ENCODE peak calls at places on chromosomes 3 and 15, in seven cellular contexts. R, S, A, Y, Q, O and J are unnamed samples.
A peak's percentile ranks its signal among the peaks of the same experiment; 100 is the strongest.

GRCh38 chr3:65837604-65838003 is 201.1 kb downstream of the MAGI1 start:
- ATAC-seq in Y (no peak), O (no peak), A (no peak), S (no peak), Q (no peak), R (no peak), J (no peak)

GRCh38 chr3:148698190-148698806 is 595 bp downstream of the AGTR1 start:
- ATAC-seq in Y (peak; percentile 15), Q (no peak), O (peak; percentile 44), A (no peak), R (peak; percentile 54), S (peak; percentile 41), J (no peak)

GRCh38 chr15:41865490-41866055 is 26.9 kb downstream of the PLA2G4B start:
- ATAC-seq in Q (no peak), O (no peak), Y (no peak), S (no peak), A (no peak), R (no peak), J (no peak)

GRCh38 chr15:90826886-90827435 is 41.4 kb upstream of the FURIN start:
- ATAC-seq in O (no peak), S (no peak), Q (no peak), A (no peak), R (no peak), Y (no peak), J (no peak)

GRCh38 chr15:98855815-98856539 is 151.6 kb downstream of the PGPEP1L start:
- ATAC-seq in S (no peak), O (no peak), A (no peak), Q (no peak), Y (no peak), R (peak; percentile 1), J (no peak)

GRCh38 chr3:45273681-45274515 is 47.8 kb upstream of the TMEM158 start:
- ATAC-seq in A (no peak), O (no peak), Q (no peak), Y (peak; percentile 49), S (no peak), R (no peak), J (no peak)

GRCh38 chr15:24772709-24773373 is 97.3 kb downstream of the NPAP1 start:
- ATAC-seq in S (peak; percentile 99), O (peak; percentile 92), Y (peak; percentile 30), R (no peak), A (peak; percentile 99), Q (no peak), J (peak; percentile 71)

GRCh38 chr3:164640586-164640985 is 437.7 kb downstream of the SI start:
- ATAC-seq in R (no peak), O (peak; percentile 71), S (no peak), Q (no peak), Y (no peak), A (no peak), J (no peak)

GRCh38 chr3:16825617-16826204 is 59.0 kb upstream of the PLCL2 start:
- ATAC-seq in R (no peak), Q (no peak), O (no peak), Y (no peak), S (no peak), A (peak; percentile 18), J (no peak)

GRCh38 chr3:118977671-118978392 is 56.8 kb downstream of the IGSF11 start:
- ATAC-seq in R (no peak), S (no peak), Q (no peak), A (no peak), Y (peak; percentile 46), O (no peak), J (no peak)

GRCh38 chr15:79863886-79864285 is 32.9 kb downstream of the MTHFS start:
- ATAC-seq in R (no peak), Q (no peak), S (no peak), A (no peak), O (no peak), Y (no peak), J (no peak)

GRCh38 chr3:188229726-188230125 is 75.8 kb downstream of the LPP start:
- ATAC-seq in S (no peak), O (no peak), Q (no peak), Y (no peak), R (no peak), A (no peak), J (no peak)

GRCh38 chr3:102195198-102195948 is 239.4 kb upstream of the ZPLD1 start:
- ATAC-seq in Y (peak; percentile 89), S (peak; percentile 92), O (peak; percentile 90), R (peak; percentile 59), A (peak; percentile 77), Q (peak; percentile 63), J (no peak)

GRCh38 chr15:63211549-63211948 is 22.1 kb downstream of the RAB8B start:
- ATAC-seq in R (no peak), O (no peak), Q (no peak), S (no peak), A (no peak), Y (no peak), J (no peak)

GRCh38 chr3:101836907-101837598 is 12.3 kb upstream of the NFKBIZ start:
- ATAC-seq in O (peak; percentile 46), S (peak; percentile 94), Y (no peak), R (no peak), A (peak; percentile 48), Q (no peak), J (peak; percentile 77)

DNA sequence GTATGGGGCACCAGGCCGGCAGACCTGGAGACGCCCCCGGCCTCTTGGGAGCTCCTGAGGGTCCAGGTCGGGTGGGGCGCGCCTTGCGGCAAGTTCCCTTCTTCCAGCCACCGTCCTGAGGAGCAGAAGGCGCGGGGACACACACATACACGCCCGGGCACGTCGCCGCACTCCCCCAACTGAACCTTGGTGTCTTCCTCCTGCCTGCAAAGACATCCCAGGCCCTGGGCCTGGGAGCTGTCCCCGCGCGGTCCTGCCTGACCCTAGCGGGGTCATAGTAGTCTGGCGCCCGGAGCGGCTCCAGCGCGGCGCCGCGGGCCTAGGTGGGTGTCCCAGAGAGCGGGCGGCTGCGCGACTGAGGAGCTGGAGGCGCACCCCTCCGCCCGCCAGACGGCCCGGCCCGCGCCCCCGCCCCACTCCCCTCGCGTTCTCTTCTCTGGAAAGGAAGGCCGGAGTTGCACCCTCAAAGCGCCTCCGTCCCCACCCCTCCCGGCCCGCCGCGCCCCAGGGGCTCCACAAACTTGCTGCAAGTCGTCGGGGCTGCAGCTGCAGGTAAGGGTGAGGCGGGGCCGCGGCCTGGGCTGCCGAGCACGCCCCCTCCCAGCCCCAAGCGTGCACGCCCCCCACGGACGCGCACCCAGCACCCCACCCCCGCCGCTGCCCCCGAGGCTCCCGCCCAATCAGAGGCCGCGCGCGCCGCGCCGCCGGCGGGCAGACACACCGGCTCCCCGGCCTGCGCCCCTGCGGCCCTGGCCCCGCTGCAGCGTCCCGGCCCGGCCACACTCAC is 186.0 kb upstream of the LINGO1 start:
- ATAC-seq in O (no peak), Y (no peak), S (no peak), R (no peak), Q (peak; percentile 9), A (no peak), J (no peak)
- TF ChIP-seq POLR2A in O (no peak), Y (no peak), S (no peak), R (no peak), Q (no peak), A (no peak), J (no peak)

GRCh38 chr3:141557961-141558706 is 71.3 kb downstream of the RASA2 start:
- ATAC-seq in Q (no peak), S (no peak), R (no peak), A (no peak), O (no peak), Y (no peak), J (no peak)

GRCh38 chr3:141556034-141556433 is 69.2 kb downstream of the RASA2 start:
- ATAC-seq in A (no peak), Q (no peak), Y (no peak), R (no peak), S (no peak), O (no peak), J (no peak)

GRCh38 chr3:141561426-141562034 is 74.7 kb downstream of the RASA2 start:
- ATAC-seq in R (peak; percentile 55), A (no peak), S (peak; percentile 53), Y (no peak), O (peak; percentile 73), Q (no peak), J (no peak)
- TF ChIP-seq POLR2A in R (no peak), A (no peak), S (no peak), Y (no peak), O (no peak), Q (no peak), J (no peak)

DNA sequence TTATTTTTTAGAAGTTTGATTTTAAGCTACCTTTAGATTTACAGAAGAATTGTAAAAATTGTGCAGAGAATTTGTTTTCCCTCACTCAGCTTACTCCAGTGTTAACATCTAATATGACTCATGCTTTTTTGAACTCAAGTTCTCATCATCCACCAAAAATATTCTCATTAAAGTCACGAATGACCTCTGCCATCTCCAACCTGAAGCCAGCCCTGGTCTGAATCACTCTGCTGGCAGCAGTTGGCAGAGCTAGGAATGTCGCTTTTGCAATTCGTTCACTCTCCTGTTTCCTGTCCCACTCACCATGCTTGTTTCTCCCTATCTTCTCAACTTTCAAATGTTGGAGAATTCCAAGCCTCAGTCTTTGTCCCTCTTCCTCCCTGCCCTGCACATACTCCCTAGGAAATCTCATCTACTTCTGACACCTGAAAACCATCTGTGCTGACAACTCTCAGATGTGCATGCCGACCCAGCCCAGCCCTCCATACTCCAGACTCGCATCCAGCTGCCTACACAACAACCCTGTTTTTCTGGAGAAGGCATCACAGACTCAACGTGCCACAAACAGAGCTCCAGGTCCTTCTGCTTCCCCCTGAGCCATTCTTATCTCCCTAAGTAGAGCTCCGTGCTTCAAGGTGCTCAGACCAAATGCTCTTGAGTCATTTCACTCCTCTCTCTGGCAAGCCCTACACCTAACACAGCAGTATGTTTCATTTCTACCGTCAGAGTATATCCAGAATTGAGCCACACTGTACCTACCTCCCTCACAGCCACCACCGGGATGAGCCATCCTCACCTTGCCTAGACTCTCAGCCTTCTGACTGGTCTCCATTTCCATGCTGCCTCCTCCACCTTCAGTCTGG is 24.9 kb downstream of the PRR23E start:
- ATAC-seq in O (no peak), R (peak; percentile 60), Q (peak; percentile 25), A (no peak), Y (no peak), S (no peak), J (no peak)
- TF ChIP-seq POLR2A in O (no peak), R (no peak), Q (no peak), A (no peak), Y (no peak), S (no peak), J (no peak)

GRCh38 chr3:141844812-141845211 is 31.6 kb upstream of the ATP1B3 start:
- ATAC-seq in A (no peak), Y (no peak), Q (no peak), O (no peak), R (no peak), S (no peak), J (no peak)

GRCh38 chr3:141845407-141846049 is 30.9 kb upstream of the ATP1B3 start:
- ATAC-seq in Q (peak; percentile 36), A (no peak), O (no peak), Y (no peak), R (peak; percentile 33), S (no peak), J (no peak)

GRCh38 chr3:141849056-141849814 is 27.2 kb upstream of the ATP1B3 start:
- ATAC-seq in A (no peak), R (no peak), Q (no peak), Y (peak; percentile 16), O (no peak), S (no peak), J (no peak)

GRCh38 chr3:141844108-141844507 is 32.3 kb upstream of the ATP1B3 start:
- ATAC-seq in O (no peak), R (no peak), Q (no peak), Y (no peak), S (no peak), A (no peak), J (no peak)

DNA sequence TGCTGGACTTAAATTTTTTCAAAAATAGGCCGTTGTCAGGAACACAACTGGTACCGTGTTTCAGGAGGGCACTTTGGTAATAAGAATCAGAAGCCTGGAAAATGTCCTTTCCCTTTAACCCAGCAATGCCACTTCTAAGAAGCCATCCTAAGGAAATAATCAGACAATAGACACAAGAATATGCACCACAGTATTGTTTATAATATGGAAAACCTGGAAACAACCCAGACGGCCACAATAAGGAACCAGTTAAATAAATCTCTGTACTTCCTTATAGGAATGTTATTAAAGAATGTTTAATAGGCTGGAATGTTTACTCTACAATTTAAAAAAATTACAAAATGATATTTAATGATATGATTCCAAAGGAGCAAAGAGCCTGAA is 30.4 kb upstream of the ATP1B3 start:
- ATAC-seq in Q (no peak), O (no peak), A (no peak), Y (no peak), R (no peak), S (no peak), J (no peak)
- TF ChIP-seq POLR2A in Q (no peak), O (no peak), A (no peak), Y (no peak), R (no peak), S (no peak), J (no peak)